ENCODE peak calls at places on chromosomes 6 and 20, in seven cellular contexts. T, A, F, Z, K, U and B are unnamed samples.

GRCh38 chr20:34536798-34537394 is 20.7 kb downstream of the DYNLRB1 start:
- DNase-seq in T (peak; percentile 65), A (peak; percentile 25), F (peak; percentile 80), Z (peak; percentile 73), K (no peak), U (peak; percentile 68), B (no peak)

GRCh38 chr6:44058617-44059358 is 68.5 kb downstream of the MRPL14 start:
- DNase-seq in T (no peak), A (peak; percentile 100), F (no peak), Z (peak; percentile 91), K (peak; percentile 99), U (peak; percentile 94), B (peak; percentile 97)

GRCh38 chr6:167726043-167726442 is 100.7 kb upstream of the AFDN start:
- DNase-seq in T (no peak), A (no peak), F (no peak), Z (no peak), K (no peak), U (peak; percentile 24), B (no peak)

GRCh38 chr6:52595000-52595795 is 18.3 kb upstream of the TRAM2 start:
- DNase-seq in T (peak; percentile 64), A (peak; percentile 96), F (peak; percentile 56), Z (no peak), K (peak; percentile 55), U (no peak), B (peak; percentile 87)

GRCh38 chr20:57697540-57697939 is 12.3 kb downstream of the PMEPA1 start:
- DNase-seq in T (no peak), A (no peak), F (no peak), Z (no peak), K (no peak), U (no peak), B (no peak)

GRCh38 chr6:126640356-126640755 is 300.4 kb downstream of the CENPW start:
- DNase-seq in T (no peak), A (no peak), F (no peak), Z (no peak), K (no peak), U (no peak), B (no peak)

GRCh38 chr6:168007592-168008338 is 10.3 kb downstream of the KIF25 start:
- DNase-seq in T (no peak), A (peak; percentile 99), F (no peak), Z (no peak), K (peak; percentile 98), U (no peak), B (peak; percentile 97)

GRCh38 chr6:132333639-132334516 is 67.4 kb downstream of the MOXD1 start:
- DNase-seq in T (no peak), A (peak; percentile 75), F (peak; percentile 34), Z (no peak), K (peak; percentile 87), U (no peak), B (peak; percentile 53)

GRCh38 chr6:169166896-169167580 is 86.6 kb downstream of the THBS2 start:
- DNase-seq in T (no peak), A (no peak), F (no peak), Z (no peak), K (no peak), U (peak; percentile 46), B (no peak)

GRCh38 chr6:112780498-112781096 is 433.5 kb downstream of the RFPL4B start:
- DNase-seq in T (peak; percentile 90), A (peak; percentile 89), F (peak; percentile 88), Z (peak; percentile 48), K (peak; percentile 61), U (peak; percentile 84), B (peak; percentile 55)

GRCh38 chr6:95413789-95414188 is 163.5 kb upstream of the MANEA start:
- DNase-seq in T (no peak), A (no peak), F (peak; percentile 52), Z (no peak), K (no peak), U (no peak), B (no peak)

GRCh38 chr20:4180355-4180754 is 165.0 kb upstream of the RNF24 start:
- DNase-seq in T (no peak), A (no peak), F (no peak), Z (no peak), K (no peak), U (no peak), B (no peak)

GRCh38 chr6:23180504-23181293 is 611.3 kb downstream of the HDGFL1 start:
- DNase-seq in T (peak; percentile 56), A (peak; percentile 94), F (peak; percentile 6), Z (no peak), K (no peak), U (peak; percentile 80), B (peak; percentile 74)

GRCh38 chr6:139939189-139939979 is 564.9 kb upstream of the CITED2 start:
- DNase-seq in T (peak; percentile 67), A (no peak), F (peak; percentile 81), Z (no peak), K (no peak), U (no peak), B (no peak)

GRCh38 chr6:56842602-56843475 is 112.1 kb upstream of the BEND6 start:
- DNase-seq in T (no peak), A (peak; percentile 61), F (peak; percentile 66), Z (peak; percentile 79), K (peak; percentile 64), U (peak; percentile 67), B (no peak)

GRCh38 chr6:123316733-123317323 is 319.9 kb downstream of the TRDN start:
- DNase-seq in T (peak; percentile 31), A (peak; percentile 37), F (peak; percentile 56), Z (no peak), K (no peak), U (no peak), B (no peak)

GRCh38 chr6:99282479-99283062 is 66.9 kb downstream of the FAXC start:
- DNase-seq in T (peak; percentile 13), A (peak; percentile 46), F (peak; percentile 49), Z (no peak), K (peak; percentile 1), U (no peak), B (no peak)

GRCh38 chr20:36091561-36092423 is 62.7 kb upstream of the EPB41L1 start:
- DNase-seq in T (peak; percentile 91), A (no peak), F (peak; percentile 84), Z (no peak), K (no peak), U (no peak), B (no peak)

GRCh38 chr6:145756170-145756662 is 20.9 kb upstream of the EPM2A start:
- DNase-seq in T (no peak), A (peak; percentile 98), F (no peak), Z (no peak), K (peak; percentile 96), U (no peak), B (peak; percentile 78)

GRCh38 chr6:15023448-15023847 is 222.4 kb upstream of the JARID2 start:
- DNase-seq in T (no peak), A (no peak), F (no peak), Z (no peak), K (peak; percentile 45), U (no peak), B (no peak)
- H3K27ac ChIP-seq in T (no peak overlapping the region), A (no peak overlapping the region), F (peak overlapping the region; percentile 86), Z (no peak overlapping the region), K (no peak overlapping the region), U (no peak overlapping the region), B (no peak overlapping the region)

GRCh38 chr20:46117704-46118467 is at the start of gene CD40:
- DNase-seq in T (peak; percentile 97), A (peak; percentile 59), F (peak; percentile 96), Z (peak; percentile 94), K (no peak), U (peak; percentile 95), B (no peak)
- H3K4me3 ChIP-seq in T (peak within 1 kb of the TSS; percentile 45), A (peak within 1 kb of the TSS; percentile 37), F (peak within 1 kb of the TSS; percentile 78), Z (peak within 1 kb of the TSS; percentile 67), K (peak within 1 kb of the TSS; percentile 49), U (peak within 1 kb of the TSS; percentile 45), B (peak within 1 kb of the TSS; percentile 10)

GRCh38 chr6:143507358-143508145 is 4.0 kb downstream of the FUCA2 start:
- DNase-seq in T (no peak), A (peak; percentile 16), F (no peak), Z (no peak), K (no peak), U (no peak), B (no peak)
- H3K27ac ChIP-seq in T (no peak overlapping the region), A (no peak overlapping the region), F (no peak overlapping the region), Z (no peak overlapping the region), K (no peak overlapping the region), U (no peak overlapping the region), B (no peak overlapping the region)

DNA sequence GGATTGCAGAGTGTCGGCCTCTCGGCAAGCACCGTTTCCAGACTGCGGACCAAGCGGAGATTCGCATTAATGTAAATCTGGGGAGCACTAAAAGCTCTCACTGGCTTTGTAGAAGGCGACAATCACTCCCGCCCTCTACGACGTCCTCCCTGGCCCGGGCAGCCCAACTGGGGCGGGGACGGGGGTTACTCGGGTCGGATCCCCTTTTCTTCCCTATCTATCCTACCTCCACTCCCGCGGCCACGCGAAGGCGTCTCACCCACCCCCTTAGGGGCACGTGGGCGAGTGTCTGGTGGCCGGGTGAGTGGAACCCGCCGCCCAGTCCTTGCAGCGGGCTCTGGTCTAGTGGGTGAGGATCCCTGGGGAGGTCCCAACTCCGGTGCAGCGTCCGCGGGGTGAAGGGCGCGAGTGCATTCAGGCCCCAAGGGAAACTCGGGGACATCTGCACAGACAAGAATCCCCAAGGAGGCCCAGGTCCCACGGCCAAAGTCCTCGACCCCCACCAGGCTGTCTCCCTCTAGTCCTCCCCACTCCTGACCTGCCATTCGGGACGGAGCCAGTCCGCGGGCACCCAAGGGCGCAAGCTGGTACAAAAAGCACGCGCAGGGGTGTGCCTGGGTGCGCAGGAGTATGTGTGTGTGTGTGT is 42.4 kb upstream of the OSTM1 start:
- DNase-seq in T (peak; percentile 58), A (no peak), F (peak; percentile 55), Z (no peak), K (no peak), U (no peak), B (no peak)
- H3K4me3 ChIP-seq in T (no peak overlapping the region), A (no peak overlapping the region), F (peak overlapping the region; percentile 64), Z (peak overlapping the region; percentile 82), K (no peak overlapping the region), U (peak overlapping the region; percentile 56), B (no peak overlapping the region)

GRCh38 chr6:28266563-28266961 is 381 bp upstream of the ZSCAN26 start:
- DNase-seq in T (no peak), A (no peak), F (no peak), Z (no peak), K (no peak), U (no peak), B (no peak)
- H3K27ac ChIP-seq in T (no peak overlapping the region), A (peak overlapping the region; percentile 44), F (peak overlapping the region; percentile 92), Z (peak overlapping the region; percentile 78), K (peak overlapping the region; percentile 70), U (peak overlapping the region; percentile 89), B (no peak overlapping the region)

DNA sequence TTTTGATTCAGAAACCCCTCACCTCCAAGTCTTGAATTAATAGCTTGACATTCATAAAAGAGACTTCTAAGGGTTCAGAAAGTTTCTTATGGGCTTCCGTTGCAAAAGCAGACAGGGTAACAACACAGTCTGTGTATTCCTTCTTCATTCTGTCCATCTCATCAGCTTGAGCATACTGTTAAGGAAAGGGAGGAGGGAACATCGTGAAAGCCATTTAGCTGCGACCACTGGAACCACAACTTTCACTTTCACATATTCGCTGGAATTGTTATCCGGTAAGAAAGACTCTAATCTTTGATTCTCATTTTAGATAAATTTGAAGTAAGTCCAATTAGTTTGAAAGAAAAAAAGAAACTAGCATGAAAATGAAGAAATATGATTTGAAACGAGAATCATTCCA is 174.4 kb downstream of the SYNE1 start:
- DNase-seq in T (no peak), A (peak; percentile 64), F (peak; percentile 13), Z (no peak), K (no peak), U (no peak), B (no peak)
- H3K4me3 ChIP-seq in T (no peak overlapping the region), A (peak overlapping the region; percentile 48), F (no peak overlapping the region), Z (peak overlapping the region; percentile 38), K (no peak overlapping the region), U (peak overlapping the region; percentile 25), B (peak overlapping the region; percentile 37)